ENCODE peak calls at places on chromosomes 12 and 14, in nine cellular contexts. Y is sigmoid colon, J is GM12892, F is Panc1, U is K562, D is SK-N-SH, L is transverse colon, P is GM12891, S is HepG2. X is an unnamed sample.

GRCh38 chr14:61749867-61750266 is 12.4 kb upstream of the SNAPC1 start:
- DNase-seq in Y (no peak), J (no peak), F (no peak), U (no peak), D (no peak), L (peak; percentile 44), P (no peak), S (peak; percentile 45), X (no peak)

GRCh38 chr14:74364271-74364880 is 16.1 kb downstream of the VRTN start:
- DNase-seq in Y (no peak), J (no peak), F (no peak), U (no peak), D (no peak), L (no peak), P (no peak), S (no peak), X (no peak)

GRCh38 chr14:97444248-97444647 is 647.1 kb downstream of the VRK1 start:
- DNase-seq in Y (no peak), J (no peak), F (no peak), U (no peak), D (no peak), L (no peak), P (no peak), S (no peak), X (no peak)

GRCh38 chr14:86892167-86892956 is 1100.6 kb downstream of the GALC start:
- DNase-seq in Y (no peak), J (no peak), F (no peak), U (no peak), D (no peak), L (no peak), P (no peak), S (peak; percentile 79), X (no peak)

GRCh38 chr12:115898670-115899069 is 378.8 kb downstream of the MED13L start:
- DNase-seq in Y (no peak), J (no peak), F (no peak), U (no peak), D (no peak), L (no peak), P (no peak), S (no peak), X (no peak)

GRCh38 chr12:42574879-42575278 is 14.7 kb downstream of the PRICKLE1 start:
- DNase-seq in Y (no peak), J (no peak), F (no peak), U (no peak), D (no peak), L (no peak), P (no peak), S (no peak), X (no peak)

GRCh38 chr12:55932546-55932919 is 1.6 kb downstream of the DGKA start:
- DNase-seq in Y (no peak), J (no peak), F (no peak), U (no peak), D (peak; percentile 44), L (peak; percentile 43), P (no peak), S (no peak), X (no peak)

GRCh38 chr12:10409387-10409786 is at the start of gene KLRC4:
- DNase-seq in Y (no peak), J (no peak), F (no peak), U (no peak), D (no peak), L (no peak), P (no peak), S (no peak), X (peak; percentile 63)

GRCh38 chr12:103177624-103178023 is 220.2 kb downstream of the ASCL1 start:
- DNase-seq in Y (no peak), J (no peak), F (no peak), U (no peak), D (no peak), L (no peak), P (no peak), S (no peak), X (no peak)

GRCh38 chr12:25320123-25321006 is 69.6 kb upstream of the KRAS start:
- DNase-seq in Y (no peak), J (no peak), F (no peak), U (no peak), D (no peak), L (no peak), P (no peak), S (no peak), X (no peak)

GRCh38 chr12:99658950-99659349 is 11.4 kb downstream of the GARIN6 start:
- DNase-seq in Y (no peak), J (no peak), F (no peak), U (no peak), D (no peak), L (no peak), P (no peak), S (no peak), X (peak; percentile 4)

GRCh38 chr14:69360438-69361108 is 37.5 kb downstream of the ERH start:
- DNase-seq in Y (no peak), J (no peak), F (no peak), U (no peak), D (no peak), L (no peak), P (no peak), S (no peak), X (no peak)

GRCh38 chr12:76247026-76247688 is 101.1 kb downstream of the BBS10 start:
- DNase-seq in Y (no peak), J (no peak), F (no peak), U (no peak), D (no peak), L (no peak), P (no peak), S (no peak), X (no peak)

GRCh38 chr14:93708800-93709199 is 79.5 kb downstream of the PRIMA1 start:
- DNase-seq in Y (peak; percentile 59), J (no peak), F (no peak), U (no peak), D (no peak), L (no peak), P (no peak), S (no peak), X (no peak)

GRCh38 chr14:68397827-68398226 is 395.0 kb downstream of the ZFP36L1 start:
- DNase-seq in Y (no peak), J (no peak), F (no peak), U (no peak), D (peak; percentile 73), L (no peak), P (no peak), S (no peak), X (no peak)

GRCh38 chr12:63070709-63071108 is 80.3 kb downstream of the AVPR1A start:
- DNase-seq in Y (no peak), J (no peak), F (no peak), U (no peak), D (no peak), L (no peak), P (no peak), S (no peak), X (no peak)

GRCh38 chr12:117596968-117597367 is 235.5 kb upstream of the NOS1 start:
- DNase-seq in Y (no peak), J (no peak), F (peak; percentile 20), U (no peak), D (no peak), L (no peak), P (no peak), S (no peak), X (no peak)

GRCh38 chr12:25866586-25867378 is 91.7 kb upstream of the RASSF8 start:
- DNase-seq in Y (no peak), J (no peak), F (no peak), U (no peak), D (no peak), L (no peak), P (no peak), S (no peak), X (no peak)

GRCh38 chr14:106844608-106845285 is 1318.4 kb downstream of the TMEM121 start:
- DNase-seq in Y (peak; percentile 76), J (peak; percentile 52), F (no peak), U (no peak), D (peak; percentile 58), L (peak; percentile 90), P (no peak), S (peak; percentile 44), X (no peak)
- TF ChIP-seq POLR2AphosphoS5 in Y (no peak), J (peak; percentile 22), F (no peak), U (no peak), D (no peak), L (peak; percentile 90), P (no peak), S (peak; percentile 67), X (no peak)

DNA sequence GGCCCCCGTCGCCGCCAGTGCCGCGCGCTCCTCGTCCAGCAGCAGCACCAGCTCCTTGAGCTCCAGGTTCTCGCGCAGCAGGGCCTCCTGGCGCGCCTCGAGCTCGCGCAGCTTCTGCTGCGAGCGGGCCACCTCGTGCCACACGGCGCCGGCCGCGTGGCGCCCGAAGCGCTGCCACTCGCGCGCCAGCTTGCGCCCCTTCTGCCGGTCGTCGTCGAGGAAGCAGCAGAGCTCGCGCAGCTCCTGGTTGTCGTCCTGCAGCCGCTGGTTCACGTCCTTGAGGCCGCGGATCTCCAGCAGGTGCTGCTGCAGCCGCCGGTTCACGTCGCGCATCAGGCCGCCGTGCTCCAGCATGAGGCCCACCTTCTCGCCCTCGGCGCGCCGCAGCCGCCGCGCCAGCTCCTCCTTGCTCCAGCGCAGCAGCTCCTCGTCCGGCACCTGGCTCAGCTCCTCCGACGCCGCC is 505 bp downstream of the CCDC85C start:
- DNase-seq in Y (no peak), J (no peak), F (no peak), U (no peak), D (no peak), L (peak; percentile 33), P (no peak), S (no peak), X (no peak)
- TF ChIP-seq POLR2AphosphoS5 in Y (no peak), J (no peak), F (no peak), U (no peak), D (no peak), L (peak; percentile 39), P (no peak), S (no peak), X (no peak)

GRCh38 chr12:52243774-52244614 is 11.0 kb downstream of the KRT7 start:
- DNase-seq in Y (peak; percentile 92), J (peak; percentile 81), F (peak; percentile 79), U (no peak), D (peak; percentile 60), L (peak; percentile 58), P (peak; percentile 74), S (peak; percentile 13), X (no peak)
- TF ChIP-seq POLR2AphosphoS5 in Y (no peak), J (peak; percentile 78), F (peak; percentile 67), U (no peak), D (no peak), L (no peak), P (peak; percentile 60), S (no peak), X (peak; percentile 48)

DNA sequence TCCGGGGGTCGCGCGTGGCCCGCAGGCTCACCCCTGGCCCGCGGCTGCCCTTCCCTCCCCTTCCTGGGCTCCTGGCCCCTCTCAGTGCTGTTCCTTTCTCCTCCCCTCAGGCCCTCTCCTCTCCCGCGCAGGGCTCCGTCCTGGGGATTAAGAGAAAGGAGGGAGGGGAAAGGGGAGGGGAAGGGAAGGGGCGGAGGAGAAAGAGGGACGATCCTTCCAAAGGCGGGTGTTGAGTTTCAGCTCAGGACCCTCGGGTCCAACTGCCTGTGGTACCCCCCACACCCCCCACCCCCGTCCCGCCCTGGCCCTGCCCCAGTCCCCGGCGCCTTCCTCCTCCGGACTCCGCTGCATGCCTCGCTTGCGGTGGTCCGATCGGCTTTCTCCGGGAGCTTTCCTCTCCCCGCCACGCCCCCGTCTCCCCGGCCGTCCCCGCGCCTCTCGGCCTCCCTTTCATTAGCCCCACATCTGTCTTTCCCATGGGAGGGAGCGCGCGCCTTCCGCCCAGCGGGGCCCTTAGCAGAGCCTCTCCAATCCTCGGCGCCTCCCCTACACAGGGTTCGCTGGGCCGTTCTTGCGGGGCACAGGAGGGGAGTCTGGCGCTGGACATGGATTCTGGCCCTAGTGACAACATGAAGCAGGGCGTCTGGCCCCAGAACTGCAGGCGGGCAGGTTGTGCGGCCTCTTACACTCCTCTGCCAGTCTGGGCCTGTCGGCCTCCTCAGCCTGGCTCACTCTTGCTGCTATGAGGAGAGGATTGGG is 1.4 kb upstream of the EFS start:
- DNase-seq in Y (peak; percentile 90), J (no peak), F (no peak), U (peak; percentile 39), D (peak; percentile 90), L (peak; percentile 42), P (no peak), S (no peak), X (no peak)
- TF ChIP-seq POLR2AphosphoS5 in Y (peak; percentile 93), J (no peak), F (no peak), U (no peak), D (peak; percentile 85), L (peak; percentile 68), P (no peak), S (no peak), X (no peak)